ENCODE peak calls at places on chromosomes 6 and 20, in eight cellular contexts. One of them, this sample, is unnamed. For H3K9me3, the result is how much of the 10 kb centered on the place peaks cover.

GRCh38 chr6:33755070-33755869 is 8.6 kb upstream of the IP6K3 start:
- DNase-seq in endodermal cell: no peak
- DNase-seq in CD4-positive, alpha-beta memory T cell: no peak
- DNase-seq in CD4-positive, CD25-positive, alpha-beta regulatory T cell: no peak
- DNase-seq in heart right ventricle: no peak
- DNase-seq in left lung: no peak
- DNase-seq in Peyer's patch: no peak
- DNase-seq in right lobe of liver: no peak
- DNase-seq in this sample: no peak

GRCh38 chr6:99588618-99589289 is 17.9 kb upstream of the PRDM13 start:
- DNase-seq in endodermal cell: peak
- DNase-seq in CD4-positive, alpha-beta memory T cell: peak
- DNase-seq in CD4-positive, CD25-positive, alpha-beta regulatory T cell: peak
- DNase-seq in heart right ventricle: peak
- DNase-seq in left lung: peak
- DNase-seq in Peyer's patch: peak
- DNase-seq in right lobe of liver: peak
- DNase-seq in this sample: peak

GRCh38 chr20:49984426-49985153 is 1.8 kb downstream of the SNAI1 start:
- DNase-seq in endodermal cell: no peak
- DNase-seq in CD4-positive, alpha-beta memory T cell: no peak
- DNase-seq in CD4-positive, CD25-positive, alpha-beta regulatory T cell: no peak
- DNase-seq in heart right ventricle: no peak
- DNase-seq in left lung: peak
- DNase-seq in Peyer's patch: no peak
- DNase-seq in right lobe of liver: no peak
- DNase-seq in this sample: no peak

GRCh38 chr20:17605131-17605660 is 35.3 kb downstream of the DSTN start:
- DNase-seq in endodermal cell: peak
- DNase-seq in CD4-positive, alpha-beta memory T cell: no peak
- DNase-seq in CD4-positive, CD25-positive, alpha-beta regulatory T cell: no peak
- DNase-seq in heart right ventricle: no peak
- DNase-seq in left lung: no peak
- DNase-seq in Peyer's patch: no peak
- DNase-seq in right lobe of liver: peak
- DNase-seq in this sample: no peak

GRCh38 chr20:41149679-41150131 is 12.4 kb downstream of the PLCG1 start:
- DNase-seq in endodermal cell: no peak
- DNase-seq in CD4-positive, alpha-beta memory T cell: peak
- DNase-seq in CD4-positive, CD25-positive, alpha-beta regulatory T cell: no peak
- DNase-seq in heart right ventricle: no peak
- DNase-seq in left lung: no peak
- DNase-seq in Peyer's patch: peak
- DNase-seq in right lobe of liver: no peak
- DNase-seq in this sample: no peak

GRCh38 chr6:39005774-39006173 is 42.8 kb upstream of the GLP1R start:
- DNase-seq in endodermal cell: no peak
- DNase-seq in CD4-positive, alpha-beta memory T cell: no peak
- DNase-seq in CD4-positive, CD25-positive, alpha-beta regulatory T cell: no peak
- DNase-seq in heart right ventricle: no peak
- DNase-seq in left lung: no peak
- DNase-seq in Peyer's patch: no peak
- DNase-seq in right lobe of liver: no peak
- DNase-seq in this sample: no peak

GRCh38 chr6:98516869-98517268 is 317.5 kb upstream of the POU3F2 start:
- DNase-seq in endodermal cell: no peak
- DNase-seq in CD4-positive, alpha-beta memory T cell: no peak
- DNase-seq in CD4-positive, CD25-positive, alpha-beta regulatory T cell: no peak
- DNase-seq in heart right ventricle: no peak
- DNase-seq in left lung: no peak
- DNase-seq in Peyer's patch: no peak
- DNase-seq in right lobe of liver: no peak
- DNase-seq in this sample: no peak

GRCh38 chr20:24402234-24402633 is 67.2 kb upstream of the SYNDIG1 start:
- DNase-seq in endodermal cell: no peak
- DNase-seq in CD4-positive, alpha-beta memory T cell: no peak
- DNase-seq in CD4-positive, CD25-positive, alpha-beta regulatory T cell: no peak
- DNase-seq in heart right ventricle: no peak
- DNase-seq in left lung: no peak
- DNase-seq in Peyer's patch: no peak
- DNase-seq in right lobe of liver: no peak
- DNase-seq in this sample: no peak

GRCh38 chr6:99232003-99232402 is 117.5 kb downstream of the FAXC start:
- DNase-seq in endodermal cell: no peak
- DNase-seq in CD4-positive, alpha-beta memory T cell: no peak
- DNase-seq in CD4-positive, CD25-positive, alpha-beta regulatory T cell: no peak
- DNase-seq in heart right ventricle: no peak
- DNase-seq in left lung: no peak
- DNase-seq in Peyer's patch: no peak
- DNase-seq in right lobe of liver: no peak
- DNase-seq in this sample: no peak

GRCh38 chr6:72458521-72458920 is 163.3 kb upstream of the KCNQ5 start:
- DNase-seq in endodermal cell: no peak
- DNase-seq in CD4-positive, alpha-beta memory T cell: no peak
- DNase-seq in CD4-positive, CD25-positive, alpha-beta regulatory T cell: no peak
- DNase-seq in heart right ventricle: no peak
- DNase-seq in left lung: no peak
- DNase-seq in Peyer's patch: no peak
- DNase-seq in right lobe of liver: no peak
- DNase-seq in this sample: no peak

GRCh38 chr6:136991614-136992013 is 53.2 kb downstream of the IL20RA start:
- DNase-seq in endodermal cell: no peak
- DNase-seq in CD4-positive, alpha-beta memory T cell: no peak
- DNase-seq in CD4-positive, CD25-positive, alpha-beta regulatory T cell: no peak
- DNase-seq in heart right ventricle: no peak
- DNase-seq in left lung: no peak
- DNase-seq in Peyer's patch: no peak
- DNase-seq in right lobe of liver: no peak
- DNase-seq in this sample: no peak

GRCh38 chr6:74891358-74891811 is 314.5 kb downstream of the COL12A1 start:
- DNase-seq in endodermal cell: no peak
- DNase-seq in CD4-positive, alpha-beta memory T cell: no peak
- DNase-seq in CD4-positive, CD25-positive, alpha-beta regulatory T cell: no peak
- DNase-seq in heart right ventricle: peak
- DNase-seq in left lung: no peak
- DNase-seq in Peyer's patch: no peak
- DNase-seq in right lobe of liver: no peak
- DNase-seq in this sample: no peak

GRCh38 chr6:133236898-133237297 is 4.3 kb upstream of the EYA4 start:
- DNase-seq in endodermal cell: no peak
- DNase-seq in CD4-positive, alpha-beta memory T cell: no peak
- DNase-seq in CD4-positive, CD25-positive, alpha-beta regulatory T cell: no peak
- DNase-seq in heart right ventricle: no peak
- DNase-seq in left lung: no peak
- DNase-seq in Peyer's patch: no peak
- DNase-seq in right lobe of liver: no peak
- DNase-seq in this sample: no peak

GRCh38 chr6:16758163-16758975 is 2.9 kb downstream of the ATXN1 start:
- DNase-seq in endodermal cell: peak
- DNase-seq in CD4-positive, alpha-beta memory T cell: peak
- DNase-seq in CD4-positive, CD25-positive, alpha-beta regulatory T cell: no peak
- DNase-seq in heart right ventricle: no peak
- DNase-seq in left lung: no peak
- DNase-seq in Peyer's patch: no peak
- DNase-seq in right lobe of liver: no peak
- DNase-seq in this sample: no peak

GRCh38 chr6:137738197-137738596 is 128.9 kb upstream of the TNFAIP3 start:
- DNase-seq in endodermal cell: no peak
- DNase-seq in CD4-positive, alpha-beta memory T cell: peak
- DNase-seq in CD4-positive, CD25-positive, alpha-beta regulatory T cell: peak
- DNase-seq in heart right ventricle: no peak
- DNase-seq in left lung: no peak
- DNase-seq in Peyer's patch: no peak
- DNase-seq in right lobe of liver: no peak
- DNase-seq in this sample: no peak

GRCh38 chr6:13491538-13491937 is 4.1 kb upstream of the GFOD1 start:
- DNase-seq in endodermal cell: no peak
- DNase-seq in CD4-positive, alpha-beta memory T cell: no peak
- DNase-seq in CD4-positive, CD25-positive, alpha-beta regulatory T cell: no peak
- DNase-seq in heart right ventricle: no peak
- DNase-seq in left lung: no peak
- DNase-seq in Peyer's patch: no peak
- DNase-seq in right lobe of liver: no peak
- DNase-seq in this sample: no peak

GRCh38 chr6:31877651-31878161 is 1.1 kb downstream of the SLC44A4 start:
- DNase-seq in endodermal cell: no peak
- DNase-seq in CD4-positive, alpha-beta memory T cell: no peak
- DNase-seq in CD4-positive, CD25-positive, alpha-beta regulatory T cell: no peak
- DNase-seq in heart right ventricle: no peak
- DNase-seq in left lung: peak
- DNase-seq in Peyer's patch: peak
- DNase-seq in right lobe of liver: no peak
- DNase-seq in this sample: no peak

GRCh38 chr6:140956567-140957306 is 1176.0 kb upstream of the GJE1 start:
- DNase-seq in endodermal cell: no peak
- DNase-seq in CD4-positive, alpha-beta memory T cell: no peak
- DNase-seq in CD4-positive, CD25-positive, alpha-beta regulatory T cell: no peak
- DNase-seq in heart right ventricle: no peak
- DNase-seq in left lung: no peak
- DNase-seq in Peyer's patch: no peak
- DNase-seq in right lobe of liver: no peak
- DNase-seq in this sample: no peak

GRCh38 chr6:34172961-34173775 is 27.3 kb upstream of the GRM4 start:
- DNase-seq in endodermal cell: no peak
- DNase-seq in CD4-positive, alpha-beta memory T cell: no peak
- DNase-seq in CD4-positive, CD25-positive, alpha-beta regulatory T cell: no peak
- DNase-seq in heart right ventricle: no peak
- DNase-seq in left lung: no peak
- DNase-seq in Peyer's patch: peak
- DNase-seq in right lobe of liver: no peak
- DNase-seq in this sample: no peak

GRCh38 chr6:126696921-126697693 is 357.2 kb downstream of the CENPW start:
- DNase-seq in endodermal cell: peak
- DNase-seq in CD4-positive, alpha-beta memory T cell: no peak
- DNase-seq in CD4-positive, CD25-positive, alpha-beta regulatory T cell: no peak
- DNase-seq in heart right ventricle: no peak
- DNase-seq in left lung: no peak
- DNase-seq in Peyer's patch: no peak
- DNase-seq in right lobe of liver: peak
- DNase-seq in this sample: no peak

GRCh38 chr20:63503524-63503923 is 4.6 kb upstream of the EEF1A2 start:
- DNase-seq in endodermal cell: peak
- DNase-seq in CD4-positive, alpha-beta memory T cell: no peak
- DNase-seq in CD4-positive, CD25-positive, alpha-beta regulatory T cell: no peak
- DNase-seq in heart right ventricle: no peak
- DNase-seq in left lung: peak
- DNase-seq in Peyer's patch: no peak
- DNase-seq in right lobe of liver: no peak
- DNase-seq in this sample: no peak

DNA sequence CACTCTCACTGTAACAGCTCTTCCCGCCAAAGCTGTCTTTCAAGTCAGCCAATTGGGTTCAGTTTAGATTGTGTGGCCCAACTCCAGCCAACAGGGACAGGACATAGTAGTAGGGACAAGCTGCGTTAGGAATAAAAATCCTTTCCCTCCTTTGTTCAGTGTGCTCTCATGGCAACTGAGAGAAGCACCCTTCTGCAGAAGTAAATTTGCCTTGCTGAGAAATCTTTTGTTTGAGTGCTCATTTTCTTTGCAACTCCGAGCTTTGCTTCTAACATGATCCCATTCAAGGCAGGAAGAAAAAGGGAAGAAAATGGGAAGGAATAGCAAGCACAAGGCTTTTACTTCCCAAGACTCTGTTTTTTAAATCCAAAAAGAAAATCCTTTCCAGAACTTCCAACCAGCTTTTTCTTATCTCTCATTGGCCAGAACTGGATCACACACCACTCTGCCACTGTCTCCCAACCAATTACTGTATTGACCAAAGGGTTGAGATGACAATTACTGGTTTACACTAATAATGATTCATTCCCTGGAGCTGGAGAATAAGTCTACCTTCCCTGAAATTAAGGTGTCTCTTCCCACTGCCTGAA is 52.7 kb downstream of the STX11 start:
- DNase-seq in endodermal cell: no peak
- DNase-seq in CD4-positive, alpha-beta memory T cell: no peak
- DNase-seq in CD4-positive, CD25-positive, alpha-beta regulatory T cell: no peak
- DNase-seq in heart right ventricle: no peak
- DNase-seq in left lung: no peak
- DNase-seq in Peyer's patch: no peak
- DNase-seq in right lobe of liver: no peak
- DNase-seq in this sample: no peak
- H3K9me3 ChIP-seq in endodermal cell: under half
- H3K9me3 ChIP-seq in CD4-positive, alpha-beta memory T cell: under half
- H3K9me3 ChIP-seq in CD4-positive, CD25-positive, alpha-beta regulatory T cell: under half
- H3K9me3 ChIP-seq in heart right ventricle: under half
- H3K9me3 ChIP-seq in left lung: half or more
- H3K9me3 ChIP-seq in Peyer's patch: under half
- H3K9me3 ChIP-seq in right lobe of liver: under half
- H3K9me3 ChIP-seq in this sample: under half

GRCh38 chr6:18384621-18385020 is 2.5 kb upstream of the RNF144B start:
- DNase-seq in endodermal cell: no peak
- DNase-seq in CD4-positive, alpha-beta memory T cell: no peak
- DNase-seq in CD4-positive, CD25-positive, alpha-beta regulatory T cell: no peak
- DNase-seq in heart right ventricle: no peak
- DNase-seq in left lung: no peak
- DNase-seq in Peyer's patch: no peak
- DNase-seq in right lobe of liver: no peak
- DNase-seq in this sample: no peak
- H3K9me3 ChIP-seq in endodermal cell: under half
- H3K9me3 ChIP-seq in CD4-positive, alpha-beta memory T cell: under half
- H3K9me3 ChIP-seq in CD4-positive, CD25-positive, alpha-beta regulatory T cell: under half
- H3K9me3 ChIP-seq in heart right ventricle: under half
- H3K9me3 ChIP-seq in left lung: under half
- H3K9me3 ChIP-seq in Peyer's patch: under half
- H3K9me3 ChIP-seq in right lobe of liver: under half
- H3K9me3 ChIP-seq in this sample: under half

GRCh38 chr6:122491915-122492537 is 20.4 kb upstream of the SERINC1 start:
- DNase-seq in endodermal cell: peak
- DNase-seq in CD4-positive, alpha-beta memory T cell: peak
- DNase-seq in CD4-positive, CD25-positive, alpha-beta regulatory T cell: peak
- DNase-seq in heart right ventricle: peak
- DNase-seq in left lung: peak
- DNase-seq in Peyer's patch: peak
- DNase-seq in right lobe of liver: peak
- DNase-seq in this sample: peak

GRCh38 chr6:122501475-122501874 is 29.9 kb upstream of the SERINC1 start:
- DNase-seq in endodermal cell: no peak
- DNase-seq in CD4-positive, alpha-beta memory T cell: no peak
- DNase-seq in CD4-positive, CD25-positive, alpha-beta regulatory T cell: no peak
- DNase-seq in heart right ventricle: no peak
- DNase-seq in left lung: no peak
- DNase-seq in Peyer's patch: no peak
- DNase-seq in right lobe of liver: no peak
- DNase-seq in this sample: no peak

GRCh38 chr6:122494665-122495272 is 23.2 kb upstream of the SERINC1 start:
- DNase-seq in endodermal cell: no peak
- DNase-seq in CD4-positive, alpha-beta memory T cell: no peak
- DNase-seq in CD4-positive, CD25-positive, alpha-beta regulatory T cell: no peak
- DNase-seq in heart right ventricle: no peak
- DNase-seq in left lung: no peak
- DNase-seq in Peyer's patch: no peak
- DNase-seq in right lobe of liver: no peak
- DNase-seq in this sample: no peak

GRCh38 chr6:122495612-122496011 is 24.0 kb upstream of the SERINC1 start:
- DNase-seq in endodermal cell: no peak
- DNase-seq in CD4-positive, alpha-beta memory T cell: no peak
- DNase-seq in CD4-positive, CD25-positive, alpha-beta regulatory T cell: peak
- DNase-seq in heart right ventricle: no peak
- DNase-seq in left lung: no peak
- DNase-seq in Peyer's patch: no peak
- DNase-seq in right lobe of liver: no peak
- DNase-seq in this sample: no peak
- H3K9me3 ChIP-seq in endodermal cell: half or more
- H3K9me3 ChIP-seq in CD4-positive, alpha-beta memory T cell: under half
- H3K9me3 ChIP-seq in CD4-positive, CD25-positive, alpha-beta regulatory T cell: under half
- H3K9me3 ChIP-seq in heart right ventricle: under half
- H3K9me3 ChIP-seq in left lung: under half
- H3K9me3 ChIP-seq in Peyer's patch: under half
- H3K9me3 ChIP-seq in right lobe of liver: under half
- H3K9me3 ChIP-seq in this sample: under half

GRCh38 chr6:170046786-170047626 is 243.9 kb downstream of the DLL1 start:
- DNase-seq in endodermal cell: no peak
- DNase-seq in CD4-positive, alpha-beta memory T cell: no peak
- DNase-seq in CD4-positive, CD25-positive, alpha-beta regulatory T cell: no peak
- DNase-seq in heart right ventricle: no peak
- DNase-seq in left lung: peak
- DNase-seq in Peyer's patch: peak
- DNase-seq in right lobe of liver: peak
- DNase-seq in this sample: no peak
- H3K9me3 ChIP-seq in endodermal cell: under half
- H3K9me3 ChIP-seq in CD4-positive, alpha-beta memory T cell: under half
- H3K9me3 ChIP-seq in CD4-positive, CD25-positive, alpha-beta regulatory T cell: under half
- H3K9me3 ChIP-seq in heart right ventricle: under half
- H3K9me3 ChIP-seq in left lung: under half
- H3K9me3 ChIP-seq in Peyer's patch: under half
- H3K9me3 ChIP-seq in right lobe of liver: under half
- H3K9me3 ChIP-seq in this sample: under half